ENCODE peak calls at places on chromosomes 2 and 18, in ten cellular contexts. One of them, this sample, is unnamed.

GRCh38 chr2:207854484-207855386 is 85.0 kb upstream of the FZD5 start:
- DNase-seq in HT1080: peak
- DNase-seq in substantia nigra: no peak
- DNase-seq in chondrocyte: no peak
- DNase-seq in NCI-H1417: no peak
- DNase-seq in activated CD8-positive, alpha-beta memory T cell treated with anti-CD3 and anti-CD28 coated beads, Interleukin-2, amount 50 U/mL, for 48 hours: no peak
- DNase-seq in stimulated activated CD4-positive, alpha-beta T cell treated with anti-CD3 and anti-CD28 coated beads, Interleukin-2, amount 100 ng/mL, for 24 hours: no peak
- DNase-seq in non-pigmented ciliary epithelial cell: peak
- DNase-seq in GM23248: peak
- DNase-seq in stomach: no peak
- DNase-seq in this sample: no peak

GRCh38 chr2:125427721-125428315 is 1228.1 kb upstream of the GYPC start:
- DNase-seq in HT1080: no peak
- DNase-seq in substantia nigra: no peak
- DNase-seq in chondrocyte: no peak
- DNase-seq in NCI-H1417: no peak
- DNase-seq in activated CD8-positive, alpha-beta memory T cell treated with anti-CD3 and anti-CD28 coated beads, Interleukin-2, amount 50 U/mL, for 48 hours: no peak
- DNase-seq in stimulated activated CD4-positive, alpha-beta T cell treated with anti-CD3 and anti-CD28 coated beads, Interleukin-2, amount 100 ng/mL, for 24 hours: no peak
- DNase-seq in non-pigmented ciliary epithelial cell: no peak
- DNase-seq in GM23248: no peak
- DNase-seq in stomach: no peak
- DNase-seq in this sample: no peak

GRCh38 chr18:27847412-27847811 is 329.5 kb downstream of the CDH2 start:
- DNase-seq in HT1080: no peak
- DNase-seq in substantia nigra: no peak
- DNase-seq in chondrocyte: no peak
- DNase-seq in NCI-H1417: no peak
- DNase-seq in activated CD8-positive, alpha-beta memory T cell treated with anti-CD3 and anti-CD28 coated beads, Interleukin-2, amount 50 U/mL, for 48 hours: no peak
- DNase-seq in stimulated activated CD4-positive, alpha-beta T cell treated with anti-CD3 and anti-CD28 coated beads, Interleukin-2, amount 100 ng/mL, for 24 hours: no peak
- DNase-seq in non-pigmented ciliary epithelial cell: no peak
- DNase-seq in GM23248: no peak
- DNase-seq in stomach: no peak
- DNase-seq in this sample: no peak

GRCh38 chr2:216142540-216142939 is 33.4 kb downstream of the XRCC5 start:
- DNase-seq in HT1080: peak
- DNase-seq in substantia nigra: no peak
- DNase-seq in chondrocyte: no peak
- DNase-seq in NCI-H1417: no peak
- DNase-seq in activated CD8-positive, alpha-beta memory T cell treated with anti-CD3 and anti-CD28 coated beads, Interleukin-2, amount 50 U/mL, for 48 hours: no peak
- DNase-seq in stimulated activated CD4-positive, alpha-beta T cell treated with anti-CD3 and anti-CD28 coated beads, Interleukin-2, amount 100 ng/mL, for 24 hours: peak
- DNase-seq in non-pigmented ciliary epithelial cell: peak
- DNase-seq in GM23248: peak
- DNase-seq in stomach: no peak
- DNase-seq in this sample: no peak

GRCh38 chr18:58965930-58966662 is 101.4 kb downstream of the ZNF532 start:
- DNase-seq in HT1080: no peak
- DNase-seq in substantia nigra: no peak
- DNase-seq in chondrocyte: no peak
- DNase-seq in NCI-H1417: no peak
- DNase-seq in activated CD8-positive, alpha-beta memory T cell treated with anti-CD3 and anti-CD28 coated beads, Interleukin-2, amount 50 U/mL, for 48 hours: no peak
- DNase-seq in stimulated activated CD4-positive, alpha-beta T cell treated with anti-CD3 and anti-CD28 coated beads, Interleukin-2, amount 100 ng/mL, for 24 hours: no peak
- DNase-seq in non-pigmented ciliary epithelial cell: no peak
- DNase-seq in GM23248: no peak
- DNase-seq in stomach: no peak
- DNase-seq in this sample: no peak

GRCh38 chr2:12096425-12096824 is 350.0 kb downstream of the LPIN1 start:
- DNase-seq in HT1080: no peak
- DNase-seq in substantia nigra: no peak
- DNase-seq in chondrocyte: no peak
- DNase-seq in NCI-H1417: no peak
- DNase-seq in activated CD8-positive, alpha-beta memory T cell treated with anti-CD3 and anti-CD28 coated beads, Interleukin-2, amount 50 U/mL, for 48 hours: no peak
- DNase-seq in stimulated activated CD4-positive, alpha-beta T cell treated with anti-CD3 and anti-CD28 coated beads, Interleukin-2, amount 100 ng/mL, for 24 hours: no peak
- DNase-seq in non-pigmented ciliary epithelial cell: no peak
- DNase-seq in GM23248: no peak
- DNase-seq in stomach: no peak
- DNase-seq in this sample: no peak

GRCh38 chr2:82282111-82282882 is 1977.7 kb upstream of the LRRTM1 start:
- DNase-seq in HT1080: peak
- DNase-seq in substantia nigra: no peak
- DNase-seq in chondrocyte: no peak
- DNase-seq in NCI-H1417: no peak
- DNase-seq in activated CD8-positive, alpha-beta memory T cell treated with anti-CD3 and anti-CD28 coated beads, Interleukin-2, amount 50 U/mL, for 48 hours: no peak
- DNase-seq in stimulated activated CD4-positive, alpha-beta T cell treated with anti-CD3 and anti-CD28 coated beads, Interleukin-2, amount 100 ng/mL, for 24 hours: no peak
- DNase-seq in non-pigmented ciliary epithelial cell: no peak
- DNase-seq in GM23248: no peak
- DNase-seq in stomach: no peak
- DNase-seq in this sample: no peak

GRCh38 chr18:56541790-56542189 is 96.6 kb downstream of the TXNL1 start:
- DNase-seq in HT1080: no peak
- DNase-seq in substantia nigra: no peak
- DNase-seq in chondrocyte: no peak
- DNase-seq in NCI-H1417: no peak
- DNase-seq in activated CD8-positive, alpha-beta memory T cell treated with anti-CD3 and anti-CD28 coated beads, Interleukin-2, amount 50 U/mL, for 48 hours: no peak
- DNase-seq in stimulated activated CD4-positive, alpha-beta T cell treated with anti-CD3 and anti-CD28 coated beads, Interleukin-2, amount 100 ng/mL, for 24 hours: no peak
- DNase-seq in non-pigmented ciliary epithelial cell: no peak
- DNase-seq in GM23248: no peak
- DNase-seq in stomach: no peak
- DNase-seq in this sample: no peak

GRCh38 chr2:68225119-68225632 is 27.2 kb downstream of the PPP3R1 start:
- DNase-seq in HT1080: peak
- DNase-seq in substantia nigra: no peak
- DNase-seq in chondrocyte: no peak
- DNase-seq in NCI-H1417: peak
- DNase-seq in activated CD8-positive, alpha-beta memory T cell treated with anti-CD3 and anti-CD28 coated beads, Interleukin-2, amount 50 U/mL, for 48 hours: no peak
- DNase-seq in stimulated activated CD4-positive, alpha-beta T cell treated with anti-CD3 and anti-CD28 coated beads, Interleukin-2, amount 100 ng/mL, for 24 hours: no peak
- DNase-seq in non-pigmented ciliary epithelial cell: no peak
- DNase-seq in GM23248: peak
- DNase-seq in stomach: peak
- DNase-seq in this sample: no peak

GRCh38 chr2:128345436-128346165 is 26.9 kb upstream of the HS6ST1 start:
- DNase-seq in HT1080: no peak
- DNase-seq in substantia nigra: no peak
- DNase-seq in chondrocyte: no peak
- DNase-seq in NCI-H1417: no peak
- DNase-seq in activated CD8-positive, alpha-beta memory T cell treated with anti-CD3 and anti-CD28 coated beads, Interleukin-2, amount 50 U/mL, for 48 hours: no peak
- DNase-seq in stimulated activated CD4-positive, alpha-beta T cell treated with anti-CD3 and anti-CD28 coated beads, Interleukin-2, amount 100 ng/mL, for 24 hours: no peak
- DNase-seq in non-pigmented ciliary epithelial cell: no peak
- DNase-seq in GM23248: no peak
- DNase-seq in stomach: no peak
- DNase-seq in this sample: no peak

GRCh38 chr2:203340791-203341487 is 12.7 kb downstream of the ABI2 start:
- DNase-seq in HT1080: peak
- DNase-seq in substantia nigra: no peak
- DNase-seq in chondrocyte: no peak
- DNase-seq in NCI-H1417: no peak
- DNase-seq in activated CD8-positive, alpha-beta memory T cell treated with anti-CD3 and anti-CD28 coated beads, Interleukin-2, amount 50 U/mL, for 48 hours: no peak
- DNase-seq in stimulated activated CD4-positive, alpha-beta T cell treated with anti-CD3 and anti-CD28 coated beads, Interleukin-2, amount 100 ng/mL, for 24 hours: no peak
- DNase-seq in non-pigmented ciliary epithelial cell: peak
- DNase-seq in GM23248: peak
- DNase-seq in stomach: no peak
- DNase-seq in this sample: no peak

GRCh38 chr2:219252900-219253752 is at the start of gene TUBA4B:
- DNase-seq in HT1080: peak
- DNase-seq in substantia nigra: no peak
- DNase-seq in chondrocyte: no peak
- DNase-seq in NCI-H1417: no peak
- DNase-seq in activated CD8-positive, alpha-beta memory T cell treated with anti-CD3 and anti-CD28 coated beads, Interleukin-2, amount 50 U/mL, for 48 hours: peak
- DNase-seq in stimulated activated CD4-positive, alpha-beta T cell treated with anti-CD3 and anti-CD28 coated beads, Interleukin-2, amount 100 ng/mL, for 24 hours: peak
- DNase-seq in non-pigmented ciliary epithelial cell: no peak
- DNase-seq in GM23248: peak
- DNase-seq in stomach: peak
- DNase-seq in this sample: peak

GRCh38 chr2:112275887-112276773 is 733 bp downstream of the ZC3H6 start:
- DNase-seq in HT1080: peak
- DNase-seq in substantia nigra: peak
- DNase-seq in chondrocyte: no peak
- DNase-seq in NCI-H1417: peak
- DNase-seq in activated CD8-positive, alpha-beta memory T cell treated with anti-CD3 and anti-CD28 coated beads, Interleukin-2, amount 50 U/mL, for 48 hours: peak
- DNase-seq in stimulated activated CD4-positive, alpha-beta T cell treated with anti-CD3 and anti-CD28 coated beads, Interleukin-2, amount 100 ng/mL, for 24 hours: peak
- DNase-seq in non-pigmented ciliary epithelial cell: no peak
- DNase-seq in GM23248: peak
- DNase-seq in stomach: peak
- DNase-seq in this sample: peak

GRCh38 chr2:31413876-31414550 is 529 bp downstream of the XDH start:
- DNase-seq in HT1080: peak
- DNase-seq in substantia nigra: no peak
- DNase-seq in chondrocyte: no peak
- DNase-seq in NCI-H1417: peak
- DNase-seq in activated CD8-positive, alpha-beta memory T cell treated with anti-CD3 and anti-CD28 coated beads, Interleukin-2, amount 50 U/mL, for 48 hours: no peak
- DNase-seq in stimulated activated CD4-positive, alpha-beta T cell treated with anti-CD3 and anti-CD28 coated beads, Interleukin-2, amount 100 ng/mL, for 24 hours: no peak
- DNase-seq in non-pigmented ciliary epithelial cell: no peak
- DNase-seq in GM23248: no peak
- DNase-seq in stomach: no peak
- DNase-seq in this sample: no peak

GRCh38 chr18:7844017-7844416 is 276.9 kb downstream of the PTPRM start:
- DNase-seq in HT1080: no peak
- DNase-seq in substantia nigra: no peak
- DNase-seq in chondrocyte: no peak
- DNase-seq in NCI-H1417: no peak
- DNase-seq in activated CD8-positive, alpha-beta memory T cell treated with anti-CD3 and anti-CD28 coated beads, Interleukin-2, amount 50 U/mL, for 48 hours: no peak
- DNase-seq in stimulated activated CD4-positive, alpha-beta T cell treated with anti-CD3 and anti-CD28 coated beads, Interleukin-2, amount 100 ng/mL, for 24 hours: no peak
- DNase-seq in non-pigmented ciliary epithelial cell: no peak
- DNase-seq in GM23248: no peak
- DNase-seq in stomach: no peak
- DNase-seq in this sample: no peak

GRCh38 chr2:191631754-191632153 is 46.2 kb upstream of the NABP1 start:
- DNase-seq in HT1080: peak
- DNase-seq in substantia nigra: no peak
- DNase-seq in chondrocyte: no peak
- DNase-seq in NCI-H1417: no peak
- DNase-seq in activated CD8-positive, alpha-beta memory T cell treated with anti-CD3 and anti-CD28 coated beads, Interleukin-2, amount 50 U/mL, for 48 hours: no peak
- DNase-seq in stimulated activated CD4-positive, alpha-beta T cell treated with anti-CD3 and anti-CD28 coated beads, Interleukin-2, amount 100 ng/mL, for 24 hours: no peak
- DNase-seq in non-pigmented ciliary epithelial cell: no peak
- DNase-seq in GM23248: peak
- DNase-seq in stomach: no peak
- DNase-seq in this sample: peak

GRCh38 chr2:155250800-155251199 is 552.3 kb downstream of the KCNJ3 start:
- DNase-seq in HT1080: peak
- DNase-seq in substantia nigra: no peak
- DNase-seq in chondrocyte: no peak
- DNase-seq in NCI-H1417: no peak
- DNase-seq in activated CD8-positive, alpha-beta memory T cell treated with anti-CD3 and anti-CD28 coated beads, Interleukin-2, amount 50 U/mL, for 48 hours: no peak
- DNase-seq in stimulated activated CD4-positive, alpha-beta T cell treated with anti-CD3 and anti-CD28 coated beads, Interleukin-2, amount 100 ng/mL, for 24 hours: no peak
- DNase-seq in non-pigmented ciliary epithelial cell: peak
- DNase-seq in GM23248: peak
- DNase-seq in stomach: no peak
- DNase-seq in this sample: no peak

GRCh38 chr2:178874529-178875240 is 67.5 kb upstream of the TTN start:
- DNase-seq in HT1080: no peak
- DNase-seq in substantia nigra: no peak
- DNase-seq in chondrocyte: no peak
- DNase-seq in NCI-H1417: no peak
- DNase-seq in activated CD8-positive, alpha-beta memory T cell treated with anti-CD3 and anti-CD28 coated beads, Interleukin-2, amount 50 U/mL, for 48 hours: no peak
- DNase-seq in stimulated activated CD4-positive, alpha-beta T cell treated with anti-CD3 and anti-CD28 coated beads, Interleukin-2, amount 100 ng/mL, for 24 hours: no peak
- DNase-seq in non-pigmented ciliary epithelial cell: no peak
- DNase-seq in GM23248: no peak
- DNase-seq in stomach: no peak
- DNase-seq in this sample: no peak

GRCh38 chr2:237149425-237149824 is 63.7 kb downstream of the COPS8 start:
- DNase-seq in HT1080: no peak
- DNase-seq in substantia nigra: no peak
- DNase-seq in chondrocyte: no peak
- DNase-seq in NCI-H1417: no peak
- DNase-seq in activated CD8-positive, alpha-beta memory T cell treated with anti-CD3 and anti-CD28 coated beads, Interleukin-2, amount 50 U/mL, for 48 hours: peak
- DNase-seq in stimulated activated CD4-positive, alpha-beta T cell treated with anti-CD3 and anti-CD28 coated beads, Interleukin-2, amount 100 ng/mL, for 24 hours: peak
- DNase-seq in non-pigmented ciliary epithelial cell: no peak
- DNase-seq in GM23248: peak
- DNase-seq in stomach: no peak
- DNase-seq in this sample: no peak

GRCh38 chr2:100279586-100280534 is 42.4 kb downstream of the LONRF2 start:
- DNase-seq in HT1080: no peak
- DNase-seq in substantia nigra: no peak
- DNase-seq in chondrocyte: no peak
- DNase-seq in NCI-H1417: no peak
- DNase-seq in activated CD8-positive, alpha-beta memory T cell treated with anti-CD3 and anti-CD28 coated beads, Interleukin-2, amount 50 U/mL, for 48 hours: no peak
- DNase-seq in stimulated activated CD4-positive, alpha-beta T cell treated with anti-CD3 and anti-CD28 coated beads, Interleukin-2, amount 100 ng/mL, for 24 hours: no peak
- DNase-seq in non-pigmented ciliary epithelial cell: no peak
- DNase-seq in GM23248: no peak
- DNase-seq in stomach: no peak
- DNase-seq in this sample: no peak

GRCh38 chr18:11148655-11149440 is 521 bp downstream of the PIEZO2 start:
- DNase-seq in HT1080: no peak
- DNase-seq in substantia nigra: no peak
- DNase-seq in chondrocyte: no peak
- DNase-seq in NCI-H1417: no peak
- DNase-seq in activated CD8-positive, alpha-beta memory T cell treated with anti-CD3 and anti-CD28 coated beads, Interleukin-2, amount 50 U/mL, for 48 hours: no peak
- DNase-seq in stimulated activated CD4-positive, alpha-beta T cell treated with anti-CD3 and anti-CD28 coated beads, Interleukin-2, amount 100 ng/mL, for 24 hours: no peak
- DNase-seq in non-pigmented ciliary epithelial cell: no peak
- DNase-seq in GM23248: peak
- DNase-seq in stomach: no peak
- DNase-seq in this sample: no peak

GRCh38 chr2:72108121-72108520 is 39.5 kb downstream of the CYP26B1 start:
- DNase-seq in HT1080: peak
- DNase-seq in substantia nigra: no peak
- DNase-seq in chondrocyte: no peak
- DNase-seq in NCI-H1417: no peak
- DNase-seq in activated CD8-positive, alpha-beta memory T cell treated with anti-CD3 and anti-CD28 coated beads, Interleukin-2, amount 50 U/mL, for 48 hours: no peak
- DNase-seq in stimulated activated CD4-positive, alpha-beta T cell treated with anti-CD3 and anti-CD28 coated beads, Interleukin-2, amount 100 ng/mL, for 24 hours: no peak
- DNase-seq in non-pigmented ciliary epithelial cell: no peak
- DNase-seq in GM23248: peak
- DNase-seq in stomach: no peak
- DNase-seq in this sample: no peak

GRCh38 chr18:12287684-12288405 is 20.2 kb upstream of the TUBB6 start:
- DNase-seq in HT1080: no peak
- DNase-seq in substantia nigra: no peak
- DNase-seq in chondrocyte: peak
- DNase-seq in NCI-H1417: no peak
- DNase-seq in activated CD8-positive, alpha-beta memory T cell treated with anti-CD3 and anti-CD28 coated beads, Interleukin-2, amount 50 U/mL, for 48 hours: no peak
- DNase-seq in stimulated activated CD4-positive, alpha-beta T cell treated with anti-CD3 and anti-CD28 coated beads, Interleukin-2, amount 100 ng/mL, for 24 hours: peak
- DNase-seq in non-pigmented ciliary epithelial cell: peak
- DNase-seq in GM23248: peak
- DNase-seq in stomach: peak
- DNase-seq in this sample: peak

GRCh38 chr2:47072018-47072691 is 83.0 kb downstream of the STPG4 start:
- DNase-seq in HT1080: peak
- DNase-seq in substantia nigra: peak
- DNase-seq in chondrocyte: peak
- DNase-seq in NCI-H1417: no peak
- DNase-seq in activated CD8-positive, alpha-beta memory T cell treated with anti-CD3 and anti-CD28 coated beads, Interleukin-2, amount 50 U/mL, for 48 hours: no peak
- DNase-seq in stimulated activated CD4-positive, alpha-beta T cell treated with anti-CD3 and anti-CD28 coated beads, Interleukin-2, amount 100 ng/mL, for 24 hours: no peak
- DNase-seq in non-pigmented ciliary epithelial cell: peak
- DNase-seq in GM23248: peak
- DNase-seq in stomach: no peak
- DNase-seq in this sample: no peak

GRCh38 chr2:1626271-1626681 is 118.0 kb downstream of the PXDN start:
- DNase-seq in HT1080: no peak
- DNase-seq in substantia nigra: no peak
- DNase-seq in chondrocyte: peak
- DNase-seq in NCI-H1417: no peak
- DNase-seq in activated CD8-positive, alpha-beta memory T cell treated with anti-CD3 and anti-CD28 coated beads, Interleukin-2, amount 50 U/mL, for 48 hours: no peak
- DNase-seq in stimulated activated CD4-positive, alpha-beta T cell treated with anti-CD3 and anti-CD28 coated beads, Interleukin-2, amount 100 ng/mL, for 24 hours: no peak
- DNase-seq in non-pigmented ciliary epithelial cell: no peak
- DNase-seq in GM23248: no peak
- DNase-seq in stomach: peak
- DNase-seq in this sample: no peak

This sample was measured in RWPE2.